ENCODE peak calls at places on chromosomes 16 and 17, in nine cellular contexts. Z is immature natural killer cell, Q is iPS-NIHi11, I is hepatocyte, M is choroid plexus epithelial cell, G is BJ, K is stomach, B is mesenchymal stem cell, D is ovary. U is an unnamed sample.
A peak's percentile ranks its signal among the peaks of the same experiment; 100 is the strongest.

GRCh38 chr16:24174504-24174903 is 81.6 kb upstream of the CACNG3 start:
- DNase-seq in Z (no peak), Q (no peak), I (no peak), M (no peak), G (no peak), K (no peak), B (no peak), D (no peak), U (no peak)

GRCh38 chr16:27374794-27375499 is 27.0 kb upstream of the IL21R start:
- DNase-seq in Z (peak; percentile 32), Q (peak; percentile 93), I (peak; percentile 77), M (peak; percentile 95), G (no peak), K (peak; percentile 33), B (peak; percentile 91), D (peak; percentile 52), U (peak; percentile 68)

GRCh38 chr16:29029168-29029994 is 44.5 kb downstream of the LAT start:
- DNase-seq in Z (no peak), Q (peak; percentile 38), I (peak; percentile 65), M (peak; percentile 96), G (peak; percentile 68), K (no peak), B (peak; percentile 97), D (peak; percentile 37), U (no peak)

GRCh38 chr16:17370233-17371013 is 100.3 kb downstream of the XYLT1 start:
- DNase-seq in Z (peak; percentile 64), Q (no peak), I (no peak), M (no peak), G (no peak), K (no peak), B (no peak), D (no peak), U (no peak)

GRCh38 chr17:82231562-82232321 is 2.9 kb downstream of the SLC16A3 start:
- DNase-seq in Z (peak; percentile 56), Q (peak; percentile 67), I (peak; percentile 88), M (peak; percentile 68), G (no peak), K (peak; percentile 75), B (peak; percentile 84), D (peak; percentile 76), U (peak; percentile 70)

GRCh38 chr16:20844588-20844987 is 38.3 kb downstream of the REXO5 start:
- DNase-seq in Z (no peak), Q (no peak), I (no peak), M (no peak), G (no peak), K (no peak), B (no peak), D (no peak), U (no peak)

GRCh38 chr17:1216209-1216937 is 36.6 kb upstream of the ABR start:
- DNase-seq in Z (no peak), Q (no peak), I (no peak), M (no peak), G (no peak), K (no peak), B (no peak), D (no peak), U (no peak)

GRCh38 chr17:36131436-36131835 is 27.8 kb downstream of the CCL4 start:
- DNase-seq in Z (no peak), Q (no peak), I (no peak), M (no peak), G (no peak), K (no peak), B (no peak), D (no peak), U (no peak)

GRCh38 chr17:49285716-49286115 is 55.1 kb upstream of the PHOSPHO1 start:
- DNase-seq in Z (no peak), Q (no peak), I (no peak), M (no peak), G (no peak), K (no peak), B (no peak), D (no peak), U (no peak)

GRCh38 chr17:77280304-77280910 is 139.6 kb downstream of the SEC14L1 start:
- DNase-seq in Z (no peak), Q (no peak), I (peak; percentile 40), M (no peak), G (no peak), K (no peak), B (peak; percentile 77), D (no peak), U (no peak)

GRCh38 chr17:78967782-78968362 is 11.9 kb downstream of the LGALS3BP start:
- DNase-seq in Z (no peak), Q (no peak), I (no peak), M (no peak), G (no peak), K (no peak), B (no peak), D (no peak), U (no peak)

GRCh38 chr16:85462405-85463227 is 150.5 kb upstream of the GSE1 start:
- DNase-seq in Z (no peak), Q (peak; percentile 75), I (peak; percentile 80), M (no peak), G (no peak), K (peak; percentile 51), B (peak; percentile 41), D (peak; percentile 74), U (no peak)

GRCh38 chr16:74650966-74651567 is 15.6 kb downstream of the RFWD3 start:
- DNase-seq in Z (no peak), Q (no peak), I (peak; percentile 26), M (peak; percentile 38), G (no peak), K (no peak), B (peak; percentile 29), D (no peak), U (no peak)

GRCh38 chr16:25996052-25996451 is 304.3 kb downstream of the HS3ST4 start:
- DNase-seq in Z (no peak), Q (peak; percentile 10), I (no peak), M (no peak), G (no peak), K (no peak), B (no peak), D (no peak), U (no peak)

GRCh38 chr17:41959336-41960095 is 7.1 kb upstream of the CNP start:
- DNase-seq in Z (no peak), Q (peak; percentile 67), I (peak; percentile 50), M (peak; percentile 77), G (no peak), K (no peak), B (peak; percentile 74), D (peak; percentile 49), U (no peak)

GRCh38 chr16:12303649-12304048 is 327.1 kb downstream of the SNX29 start:
- DNase-seq in Z (no peak), Q (no peak), I (peak; percentile 45), M (no peak), G (no peak), K (no peak), B (no peak), D (peak; percentile 78), U (no peak)

GRCh38 chr17:76808326-76808725 is 59.9 kb upstream of the MGAT5B start:
- DNase-seq in Z (no peak), Q (no peak), I (no peak), M (peak; percentile 6), G (no peak), K (no peak), B (no peak), D (no peak), U (no peak)

GRCh38 chr16:56961386-56961785 is 364 bp upstream of the CETP start:
- DNase-seq in Z (no peak), Q (no peak), I (no peak), M (peak; percentile 70), G (no peak), K (no peak), B (no peak), D (no peak), U (no peak)

GRCh38 chr16:66746682-66747081 is 4.7 kb downstream of the DYNC1LI2 start:
- DNase-seq in Z (peak; percentile 20), Q (no peak), I (no peak), M (peak; percentile 29), G (no peak), K (no peak), B (peak; percentile 23), D (no peak), U (peak; percentile 63)

GRCh38 chr17:5640726-5641125 is 56.4 kb upstream of the NLRP1 start:
- DNase-seq in Z (no peak), Q (no peak), I (no peak), M (no peak), G (no peak), K (no peak), B (no peak), D (no peak), U (no peak)

GRCh38 chr17:2705263-2705662 is 6.3 kb downstream of the CLUH start:
- DNase-seq in Z (no peak), Q (no peak), I (peak; percentile 72), M (peak; percentile 84), G (no peak), K (no peak), B (peak; percentile 74), D (no peak), U (no peak)

GRCh38 chr16:73036074-73036826 is 11.7 kb downstream of the ZFHX3 start:
- DNase-seq in Z (no peak), Q (peak; percentile 48), I (no peak), M (no peak), G (no peak), K (no peak), B (peak; percentile 55), D (no peak), U (no peak)

GRCh38 chr17:81928497-81929252 is 1.1 kb upstream of the MAFG start:
- DNase-seq in Z (no peak), Q (peak; percentile 25), I (peak; percentile 46), M (no peak), G (no peak), K (no peak), B (peak; percentile 18), D (no peak), U (no peak)

GRCh38 chr17:38727661-38728220 is 2.4 kb upstream of the CISD3 start:
- DNase-seq in Z (peak; percentile 79), Q (no peak), I (no peak), M (no peak), G (no peak), K (no peak), B (no peak), D (no peak), U (no peak)

U was measured in foreskin melanocyte.